ENCODE peak calls at places on chromosomes 4 and X, in seven cellular contexts. One of them, this sample, is unnamed.

GRCh38 chr4:168480991-168481588 is 798 bp upstream of the DDX60L start:
- DNase-seq in NCI-H345: peak
- DNase-seq in anterior cingulate cortex: no peak
- DNase-seq in neural crest cell: no peak
- DNase-seq in cardiac muscle cell: no peak
- DNase-seq in foreskin keratinocyte: peak
- DNase-seq in NCI-H1092 treated with DMSO at 0.1 percent for 48 hours: peak
- DNase-seq in this sample: peak

GRCh38 chrX:139078342-139078741 is 366.8 kb upstream of the FGF13 start:
- DNase-seq in NCI-H345: no peak
- DNase-seq in anterior cingulate cortex: no peak
- DNase-seq in neural crest cell: no peak
- DNase-seq in cardiac muscle cell: no peak
- DNase-seq in foreskin keratinocyte: no peak
- DNase-seq in NCI-H1092 treated with DMSO at 0.1 percent for 48 hours: no peak
- DNase-seq in this sample: no peak

GRCh38 chrX:38220936-38221386 is 290 bp upstream of the SRPX start:
- DNase-seq in NCI-H345: no peak
- DNase-seq in anterior cingulate cortex: no peak
- DNase-seq in neural crest cell: no peak
- DNase-seq in cardiac muscle cell: no peak
- DNase-seq in foreskin keratinocyte: no peak
- DNase-seq in NCI-H1092 treated with DMSO at 0.1 percent for 48 hours: no peak
- DNase-seq in this sample: no peak

GRCh38 chr4:47646372-47646771 is 161.3 kb downstream of the ATP10D start:
- DNase-seq in NCI-H345: no peak
- DNase-seq in anterior cingulate cortex: no peak
- DNase-seq in neural crest cell: no peak
- DNase-seq in cardiac muscle cell: no peak
- DNase-seq in foreskin keratinocyte: no peak
- DNase-seq in NCI-H1092 treated with DMSO at 0.1 percent for 48 hours: no peak
- DNase-seq in this sample: no peak

GRCh38 chr4:1735215-1735614 is 13.9 kb downstream of the TACC3 start:
- DNase-seq in NCI-H345: no peak
- DNase-seq in anterior cingulate cortex: no peak
- DNase-seq in neural crest cell: no peak
- DNase-seq in cardiac muscle cell: no peak
- DNase-seq in foreskin keratinocyte: no peak
- DNase-seq in NCI-H1092 treated with DMSO at 0.1 percent for 48 hours: no peak
- DNase-seq in this sample: no peak

GRCh38 chr4:48109413-48110263 is 24.4 kb downstream of the TXK start:
- DNase-seq in NCI-H345: peak
- DNase-seq in anterior cingulate cortex: no peak
- DNase-seq in neural crest cell: no peak
- DNase-seq in cardiac muscle cell: peak
- DNase-seq in foreskin keratinocyte: peak
- DNase-seq in NCI-H1092 treated with DMSO at 0.1 percent for 48 hours: peak
- DNase-seq in this sample: no peak

GRCh38 chr4:165016971-165017370 is 14.8 kb upstream of the TRIM60 start:
- DNase-seq in NCI-H345: no peak
- DNase-seq in anterior cingulate cortex: no peak
- DNase-seq in neural crest cell: no peak
- DNase-seq in cardiac muscle cell: no peak
- DNase-seq in foreskin keratinocyte: no peak
- DNase-seq in NCI-H1092 treated with DMSO at 0.1 percent for 48 hours: no peak
- DNase-seq in this sample: no peak

GRCh38 chrX:13506574-13506973 is 62.8 kb upstream of the EGFL6 start:
- DNase-seq in NCI-H345: peak
- DNase-seq in anterior cingulate cortex: no peak
- DNase-seq in neural crest cell: peak
- DNase-seq in cardiac muscle cell: peak
- DNase-seq in foreskin keratinocyte: no peak
- DNase-seq in NCI-H1092 treated with DMSO at 0.1 percent for 48 hours: peak
- DNase-seq in this sample: no peak

GRCh38 chr4:7194251-7195137 is 2.2 kb downstream of the SORCS2 start:
- DNase-seq in NCI-H345: peak
- DNase-seq in anterior cingulate cortex: no peak
- DNase-seq in neural crest cell: no peak
- DNase-seq in cardiac muscle cell: peak
- DNase-seq in foreskin keratinocyte: no peak
- DNase-seq in NCI-H1092 treated with DMSO at 0.1 percent for 48 hours: peak
- DNase-seq in this sample: peak

GRCh38 chr4:74453846-74454742 is 9.2 kb downstream of the AREG start:
- DNase-seq in NCI-H345: no peak
- DNase-seq in anterior cingulate cortex: no peak
- DNase-seq in neural crest cell: no peak
- DNase-seq in cardiac muscle cell: no peak
- DNase-seq in foreskin keratinocyte: no peak
- DNase-seq in NCI-H1092 treated with DMSO at 0.1 percent for 48 hours: no peak
- DNase-seq in this sample: no peak

GRCh38 chr4:51894246-51894645 is 51.3 kb downstream of the DCUN1D4 start:
- DNase-seq in NCI-H345: no peak
- DNase-seq in anterior cingulate cortex: no peak
- DNase-seq in neural crest cell: no peak
- DNase-seq in cardiac muscle cell: no peak
- DNase-seq in foreskin keratinocyte: no peak
- DNase-seq in NCI-H1092 treated with DMSO at 0.1 percent for 48 hours: no peak
- DNase-seq in this sample: no peak

GRCh38 chrX:47266643-47267042 is 33.8 kb downstream of the USP11 start:
- DNase-seq in NCI-H345: no peak
- DNase-seq in anterior cingulate cortex: no peak
- DNase-seq in neural crest cell: no peak
- DNase-seq in cardiac muscle cell: no peak
- DNase-seq in foreskin keratinocyte: no peak
- DNase-seq in NCI-H1092 treated with DMSO at 0.1 percent for 48 hours: no peak
- DNase-seq in this sample: no peak

GRCh38 chr4:88159137-88159725 is 792 bp upstream of the ABCG2 start:
- DNase-seq in NCI-H345: peak
- DNase-seq in anterior cingulate cortex: no peak
- DNase-seq in neural crest cell: no peak
- DNase-seq in cardiac muscle cell: no peak
- DNase-seq in foreskin keratinocyte: no peak
- DNase-seq in NCI-H1092 treated with DMSO at 0.1 percent for 48 hours: no peak
- DNase-seq in this sample: peak

GRCh38 chr4:53563824-53564223 is 27.5 kb downstream of the LNX1 start:
- DNase-seq in NCI-H345: no peak
- DNase-seq in anterior cingulate cortex: peak
- DNase-seq in neural crest cell: no peak
- DNase-seq in cardiac muscle cell: no peak
- DNase-seq in foreskin keratinocyte: peak
- DNase-seq in NCI-H1092 treated with DMSO at 0.1 percent for 48 hours: no peak
- DNase-seq in this sample: peak

GRCh38 chrX:79630033-79631009 is 263.2 kb upstream of the ITM2A start:
- DNase-seq in NCI-H345: no peak
- DNase-seq in anterior cingulate cortex: no peak
- DNase-seq in neural crest cell: no peak
- DNase-seq in cardiac muscle cell: no peak
- DNase-seq in foreskin keratinocyte: no peak
- DNase-seq in NCI-H1092 treated with DMSO at 0.1 percent for 48 hours: no peak
- DNase-seq in this sample: no peak

GRCh38 chr4:40423735-40424134 is 88.6 kb downstream of the CHRNA9 start:
- DNase-seq in NCI-H345: no peak
- DNase-seq in anterior cingulate cortex: no peak
- DNase-seq in neural crest cell: no peak
- DNase-seq in cardiac muscle cell: no peak
- DNase-seq in foreskin keratinocyte: peak
- DNase-seq in NCI-H1092 treated with DMSO at 0.1 percent for 48 hours: no peak
- DNase-seq in this sample: no peak

GRCh38 chrX:42117318-42117717 is 194.0 kb upstream of the CASK start:
- DNase-seq in NCI-H345: no peak
- DNase-seq in anterior cingulate cortex: no peak
- DNase-seq in neural crest cell: no peak
- DNase-seq in cardiac muscle cell: no peak
- DNase-seq in foreskin keratinocyte: no peak
- DNase-seq in NCI-H1092 treated with DMSO at 0.1 percent for 48 hours: no peak
- DNase-seq in this sample: no peak

GRCh38 chr4:18100657-18101056 is 79.1 kb upstream of the LCORL start:
- DNase-seq in NCI-H345: no peak
- DNase-seq in anterior cingulate cortex: no peak
- DNase-seq in neural crest cell: no peak
- DNase-seq in cardiac muscle cell: no peak
- DNase-seq in foreskin keratinocyte: no peak
- DNase-seq in NCI-H1092 treated with DMSO at 0.1 percent for 48 hours: no peak
- DNase-seq in this sample: no peak

GRCh38 chrX:145853181-145853580 is 35.6 kb downstream of the SLITRK2 start:
- DNase-seq in NCI-H345: no peak
- DNase-seq in anterior cingulate cortex: no peak
- DNase-seq in neural crest cell: no peak
- DNase-seq in cardiac muscle cell: no peak
- DNase-seq in foreskin keratinocyte: no peak
- DNase-seq in NCI-H1092 treated with DMSO at 0.1 percent for 48 hours: no peak
- DNase-seq in this sample: no peak

GRCh38 chr4:153542835-153543234 is 76.7 kb downstream of the TMEM131L start:
- DNase-seq in NCI-H345: no peak
- DNase-seq in anterior cingulate cortex: no peak
- DNase-seq in neural crest cell: no peak
- DNase-seq in cardiac muscle cell: no peak
- DNase-seq in foreskin keratinocyte: no peak
- DNase-seq in NCI-H1092 treated with DMSO at 0.1 percent for 48 hours: no peak
- DNase-seq in this sample: no peak

GRCh38 chr4:3391422-3391821 is 50.3 kb upstream of the HGFAC start:
- DNase-seq in NCI-H345: no peak
- DNase-seq in anterior cingulate cortex: no peak
- DNase-seq in neural crest cell: no peak
- DNase-seq in cardiac muscle cell: no peak
- DNase-seq in foreskin keratinocyte: no peak
- DNase-seq in NCI-H1092 treated with DMSO at 0.1 percent for 48 hours: no peak
- DNase-seq in this sample: no peak

GRCh38 chr4:113849771-113850170 is 88.2 kb upstream of the CAMK2D start:
- DNase-seq in NCI-H345: no peak
- DNase-seq in anterior cingulate cortex: no peak
- DNase-seq in neural crest cell: no peak
- DNase-seq in cardiac muscle cell: no peak
- DNase-seq in foreskin keratinocyte: no peak
- DNase-seq in NCI-H1092 treated with DMSO at 0.1 percent for 48 hours: no peak
- DNase-seq in this sample: no peak

GRCh38 chrX:21932277-21932996 is 8.1 kb upstream of the SMS start:
- DNase-seq in NCI-H345: no peak
- DNase-seq in anterior cingulate cortex: no peak
- DNase-seq in neural crest cell: no peak
- DNase-seq in cardiac muscle cell: no peak
- DNase-seq in foreskin keratinocyte: no peak
- DNase-seq in NCI-H1092 treated with DMSO at 0.1 percent for 48 hours: no peak
- DNase-seq in this sample: no peak

GRCh38 chr4:76198411-76199237 is 15.0 kb downstream of the SCARB2 start:
- DNase-seq in NCI-H345: peak
- DNase-seq in anterior cingulate cortex: peak
- DNase-seq in neural crest cell: peak
- DNase-seq in cardiac muscle cell: peak
- DNase-seq in foreskin keratinocyte: no peak
- DNase-seq in NCI-H1092 treated with DMSO at 0.1 percent for 48 hours: peak
- DNase-seq in this sample: no peak

GRCh38 chrX:121195719-121196118 is 148.3 kb downstream of the GLUD2 start:
- DNase-seq in NCI-H345: no peak
- DNase-seq in anterior cingulate cortex: no peak
- DNase-seq in neural crest cell: no peak
- DNase-seq in cardiac muscle cell: no peak
- DNase-seq in foreskin keratinocyte: no peak
- DNase-seq in NCI-H1092 treated with DMSO at 0.1 percent for 48 hours: no peak
- DNase-seq in this sample: no peak

GRCh38 chrX:72060196-72060974 is 71.3 kb downstream of the RTL5 start:
- DNase-seq in NCI-H345: no peak
- DNase-seq in anterior cingulate cortex: peak
- DNase-seq in neural crest cell: peak
- DNase-seq in cardiac muscle cell: peak
- DNase-seq in foreskin keratinocyte: no peak
- DNase-seq in NCI-H1092 treated with DMSO at 0.1 percent for 48 hours: peak
- DNase-seq in this sample: peak

GRCh38 chrX:108584617-108585211 is 145.1 kb downstream of the COL4A5 start:
- DNase-seq in NCI-H345: no peak
- DNase-seq in anterior cingulate cortex: no peak
- DNase-seq in neural crest cell: peak
- DNase-seq in cardiac muscle cell: peak
- DNase-seq in foreskin keratinocyte: no peak
- DNase-seq in NCI-H1092 treated with DMSO at 0.1 percent for 48 hours: no peak
- DNase-seq in this sample: no peak